ENCODE peak calls at places on chromosomes 13 and 19, in ten cellular contexts. E is amygdala; S is NCI-H446; H is left cardiac atrium; D is head of caudate nucleus; O is activated T-cell treated with anti-CD3 and anti-CD28 coated beads, Interleukin-2, amount 50 U/mL, for 72 hours; U is thoracic aorta; V is IMR-90; K is NCI-H1105; Q is progenitor cell of endocrine pancreas. R is an unnamed sample.

GRCh38 chr19:58492265-58492664 is 16.1 kb downstream of the ZNF446 start:
- DNase-seq in E (no peak), S (no peak), H (no peak), D (peak), O (no peak), U (no peak), V (no peak), K (no peak), Q (no peak), R (no peak)

GRCh38 chr19:35088514-35088913 is 27.1 kb upstream of the FXYD3 start:
- DNase-seq in E (no peak), S (no peak), H (no peak), D (no peak), O (no peak), U (no peak), V (peak), K (no peak), Q (no peak), R (no peak)

GRCh38 chr13:51006067-51006800 is 96.6 kb downstream of the RNASEH2B start:
- DNase-seq in E (no peak), S (no peak), H (no peak), D (no peak), O (no peak), U (peak), V (no peak), K (no peak), Q (no peak), R (no peak)

GRCh38 chr19:7515471-7516226 is at the start of gene ZNF358:
- DNase-seq in E (peak), S (peak), H (peak), D (peak), O (peak), U (peak), V (peak), K (peak), Q (peak), R (peak)

GRCh38 chr13:114019367-114019766 is 45.5 kb upstream of the C13orf46 start:
- DNase-seq in E (no peak), S (no peak), H (no peak), D (no peak), O (peak), U (no peak), V (no peak), K (no peak), Q (no peak), R (no peak)

GRCh38 chr19:34662919-34663318 is 14.0 kb downstream of the SCGB2B2 start:
- DNase-seq in E (no peak), S (no peak), H (no peak), D (no peak), O (peak), U (no peak), V (no peak), K (no peak), Q (no peak), R (no peak)

GRCh38 chr13:45838171-45838745 is 13.3 kb downstream of the SIAH3 start:
- DNase-seq in E (no peak), S (peak), H (no peak), D (no peak), O (no peak), U (no peak), V (no peak), K (no peak), Q (no peak), R (no peak)

GRCh38 chr19:459724-460511 is 915 bp downstream of the SHC2 start:
- DNase-seq in E (peak), S (no peak), H (peak), D (no peak), O (peak), U (no peak), V (peak), K (peak), Q (peak), R (peak)

GRCh38 chr19:55080121-55080914 is 4.6 kb downstream of the EPS8L1 start:
- DNase-seq in E (peak), S (peak), H (peak), D (no peak), O (peak), U (no peak), V (peak), K (peak), Q (no peak), R (peak)